ENCODE peak calls at places on chromosome 1, in ten cellular contexts. One of them, this sample, is unnamed.
A peak's percentile ranks its signal among the peaks of the same experiment; 100 is the strongest.

GRCh38 chr1:20329793-20330542 is 39.3 kb downstream of the VWA5B1 start:
- DNase-seq in progenitor cell of endocrine pancreas: no peak
- DNase-seq in tibial artery: no peak
- DNase-seq in keratinocyte: no peak
- DNase-seq in psoas muscle: no peak
- DNase-seq in WTC11: peak; percentile 32
- DNase-seq in H1: no peak
- DNase-seq in MCF 10A: peak; percentile 23
- DNase-seq in suprapubic skin: no peak
- DNase-seq in CD8-positive, alpha-beta T cell: no peak
- DNase-seq in this sample: peak; percentile 3

GRCh38 chr1:92822907-92823306 is 8.9 kb upstream of the RPL5 start:
- DNase-seq in H1: no peak
- DNase-seq in WTC11: no peak
- DNase-seq in keratinocyte: no peak
- DNase-seq in psoas muscle: no peak
- DNase-seq in suprapubic skin: no peak
- DNase-seq in MCF 10A: no peak
- DNase-seq in progenitor cell of endocrine pancreas: no peak
- DNase-seq in CD8-positive, alpha-beta T cell: no peak
- DNase-seq in tibial artery: no peak
- DNase-seq in this sample: no peak

GRCh38 chr1:64687725-64688285 is 57.1 kb upstream of the RAVER2 start:
- DNase-seq in CD8-positive, alpha-beta T cell: no peak
- DNase-seq in keratinocyte: no peak
- DNase-seq in H1: no peak
- DNase-seq in psoas muscle: peak; percentile 48
- DNase-seq in progenitor cell of endocrine pancreas: no peak
- DNase-seq in MCF 10A: peak; percentile 28
- DNase-seq in WTC11: no peak
- DNase-seq in suprapubic skin: no peak
- DNase-seq in tibial artery: peak; percentile 61
- DNase-seq in this sample: peak; percentile 73

GRCh38 chr1:50846224-50846839 is 113.7 kb downstream of the FAF1 start:
- DNase-seq in keratinocyte: no peak
- DNase-seq in psoas muscle: no peak
- DNase-seq in MCF 10A: no peak
- DNase-seq in tibial artery: no peak
- DNase-seq in suprapubic skin: no peak
- DNase-seq in H1: no peak
- DNase-seq in CD8-positive, alpha-beta T cell: no peak
- DNase-seq in WTC11: no peak
- DNase-seq in progenitor cell of endocrine pancreas: no peak
- DNase-seq in this sample: no peak

GRCh38 chr1:233172201-233172600 is 123.3 kb downstream of the PCNX2 start:
- DNase-seq in suprapubic skin: no peak
- DNase-seq in keratinocyte: no peak
- DNase-seq in CD8-positive, alpha-beta T cell: no peak
- DNase-seq in tibial artery: no peak
- DNase-seq in psoas muscle: no peak
- DNase-seq in MCF 10A: peak; percentile 49
- DNase-seq in progenitor cell of endocrine pancreas: no peak
- DNase-seq in WTC11: no peak
- DNase-seq in H1: no peak
- DNase-seq in this sample: peak; percentile 12

GRCh38 chr1:237709355-237709754 is 181.4 kb downstream of the ZP4 start:
- DNase-seq in suprapubic skin: no peak
- DNase-seq in H1: no peak
- DNase-seq in CD8-positive, alpha-beta T cell: no peak
- DNase-seq in WTC11: no peak
- DNase-seq in keratinocyte: no peak
- DNase-seq in tibial artery: no peak
- DNase-seq in psoas muscle: no peak
- DNase-seq in progenitor cell of endocrine pancreas: no peak
- DNase-seq in MCF 10A: no peak
- DNase-seq in this sample: no peak

GRCh38 chr1:226308166-226308722 is 720 bp downstream of the LIN9 start:
- DNase-seq in suprapubic skin: peak; percentile 67
- DNase-seq in tibial artery: no peak
- DNase-seq in keratinocyte: no peak
- DNase-seq in CD8-positive, alpha-beta T cell: no peak
- DNase-seq in MCF 10A: no peak
- DNase-seq in progenitor cell of endocrine pancreas: no peak
- DNase-seq in WTC11: no peak
- DNase-seq in psoas muscle: no peak
- DNase-seq in H1: no peak
- DNase-seq in this sample: no peak

GRCh38 chr1:16420719-16421118 is 16.5 kb downstream of the SPATA21 start:
- DNase-seq in keratinocyte: no peak
- DNase-seq in suprapubic skin: no peak
- DNase-seq in H1: no peak
- DNase-seq in CD8-positive, alpha-beta T cell: peak; percentile 8
- DNase-seq in WTC11: no peak
- DNase-seq in MCF 10A: no peak
- DNase-seq in tibial artery: no peak
- DNase-seq in psoas muscle: no peak
- DNase-seq in progenitor cell of endocrine pancreas: no peak
- DNase-seq in this sample: no peak

GRCh38 chr1:59768752-59769411 is 45.9 kb upstream of the HOOK1 start:
- DNase-seq in suprapubic skin: no peak
- DNase-seq in keratinocyte: no peak
- DNase-seq in psoas muscle: no peak
- DNase-seq in MCF 10A: no peak
- DNase-seq in CD8-positive, alpha-beta T cell: no peak
- DNase-seq in progenitor cell of endocrine pancreas: no peak
- DNase-seq in H1: no peak
- DNase-seq in WTC11: no peak
- DNase-seq in tibial artery: no peak
- DNase-seq in this sample: peak; percentile 87

GRCh38 chr1:99682291-99682751 is 36.4 kb downstream of the PALMD start:
- DNase-seq in suprapubic skin: no peak
- DNase-seq in tibial artery: no peak
- DNase-seq in psoas muscle: no peak
- DNase-seq in WTC11: no peak
- DNase-seq in progenitor cell of endocrine pancreas: no peak
- DNase-seq in CD8-positive, alpha-beta T cell: no peak
- DNase-seq in MCF 10A: peak; percentile 90
- DNase-seq in keratinocyte: no peak
- DNase-seq in H1: no peak
- DNase-seq in this sample: peak; percentile 83

GRCh38 chr1:99677416-99677815 is 31.5 kb downstream of the PALMD start:
- DNase-seq in CD8-positive, alpha-beta T cell: no peak
- DNase-seq in MCF 10A: no peak
- DNase-seq in tibial artery: no peak
- DNase-seq in psoas muscle: no peak
- DNase-seq in suprapubic skin: no peak
- DNase-seq in WTC11: no peak
- DNase-seq in progenitor cell of endocrine pancreas: no peak
- DNase-seq in keratinocyte: no peak
- DNase-seq in H1: no peak
- DNase-seq in this sample: no peak

GRCh38 chr1:99685516-99686180 is 39.7 kb downstream of the PALMD start:
- DNase-seq in H1: peak; percentile 13
- DNase-seq in CD8-positive, alpha-beta T cell: no peak
- DNase-seq in MCF 10A: peak; percentile 92
- DNase-seq in progenitor cell of endocrine pancreas: peak; percentile 34
- DNase-seq in keratinocyte: peak; percentile 25
- DNase-seq in suprapubic skin: peak; percentile 92
- DNase-seq in tibial artery: peak; percentile 87
- DNase-seq in WTC11: peak; percentile 64
- DNase-seq in psoas muscle: peak; percentile 94
- DNase-seq in this sample: peak; percentile 76

GRCh38 chr1:99680258-99680657 is 34.3 kb downstream of the PALMD start:
- DNase-seq in progenitor cell of endocrine pancreas: no peak
- DNase-seq in suprapubic skin: no peak
- DNase-seq in H1: no peak
- DNase-seq in CD8-positive, alpha-beta T cell: no peak
- DNase-seq in WTC11: no peak
- DNase-seq in psoas muscle: no peak
- DNase-seq in tibial artery: no peak
- DNase-seq in MCF 10A: peak; percentile 47
- DNase-seq in keratinocyte: no peak
- DNase-seq in this sample: peak; percentile 69

DNA sequence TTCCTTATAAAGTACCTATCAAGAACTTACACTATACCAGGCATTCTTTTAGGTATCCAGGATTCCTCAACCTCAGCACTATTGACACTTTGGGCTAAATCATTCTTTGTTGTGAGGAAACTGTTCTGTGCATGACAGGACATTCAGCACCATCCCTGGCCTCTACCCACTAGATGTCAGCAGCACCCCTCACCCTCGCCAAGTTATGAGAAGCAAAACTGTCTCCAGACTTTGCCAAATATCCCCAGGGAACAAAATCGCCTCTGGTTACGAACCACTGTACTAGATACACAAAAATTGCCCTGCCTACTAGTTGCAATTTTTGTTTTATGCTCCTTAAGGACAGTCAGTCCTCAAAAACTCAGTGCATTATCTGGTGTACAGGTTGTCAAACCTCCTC is 35.7 kb downstream of the PALMD start:
- DNase-seq in tibial artery: no peak
- DNase-seq in suprapubic skin: no peak
- DNase-seq in CD8-positive, alpha-beta T cell: no peak
- DNase-seq in keratinocyte: no peak
- DNase-seq in H1: no peak
- DNase-seq in MCF 10A: peak; percentile 81
- DNase-seq in WTC11: no peak
- DNase-seq in progenitor cell of endocrine pancreas: no peak
- DNase-seq in psoas muscle: no peak
- DNase-seq in this sample: no peak
- TF ChIP-seq CTCF in tibial artery: no peak
- TF ChIP-seq CTCF in suprapubic skin: no peak
- TF ChIP-seq CTCF in CD8-positive, alpha-beta T cell: no peak
- TF ChIP-seq CTCF in keratinocyte: no peak
- TF ChIP-seq CTCF in H1: peak; percentile 14
- TF ChIP-seq CTCF in MCF 10A: no peak
- TF ChIP-seq CTCF in WTC11: no peak
- TF ChIP-seq CTCF in progenitor cell of endocrine pancreas: no peak
- TF ChIP-seq CTCF in psoas muscle: no peak
- TF ChIP-seq CTCF in this sample: no peak

DNA sequence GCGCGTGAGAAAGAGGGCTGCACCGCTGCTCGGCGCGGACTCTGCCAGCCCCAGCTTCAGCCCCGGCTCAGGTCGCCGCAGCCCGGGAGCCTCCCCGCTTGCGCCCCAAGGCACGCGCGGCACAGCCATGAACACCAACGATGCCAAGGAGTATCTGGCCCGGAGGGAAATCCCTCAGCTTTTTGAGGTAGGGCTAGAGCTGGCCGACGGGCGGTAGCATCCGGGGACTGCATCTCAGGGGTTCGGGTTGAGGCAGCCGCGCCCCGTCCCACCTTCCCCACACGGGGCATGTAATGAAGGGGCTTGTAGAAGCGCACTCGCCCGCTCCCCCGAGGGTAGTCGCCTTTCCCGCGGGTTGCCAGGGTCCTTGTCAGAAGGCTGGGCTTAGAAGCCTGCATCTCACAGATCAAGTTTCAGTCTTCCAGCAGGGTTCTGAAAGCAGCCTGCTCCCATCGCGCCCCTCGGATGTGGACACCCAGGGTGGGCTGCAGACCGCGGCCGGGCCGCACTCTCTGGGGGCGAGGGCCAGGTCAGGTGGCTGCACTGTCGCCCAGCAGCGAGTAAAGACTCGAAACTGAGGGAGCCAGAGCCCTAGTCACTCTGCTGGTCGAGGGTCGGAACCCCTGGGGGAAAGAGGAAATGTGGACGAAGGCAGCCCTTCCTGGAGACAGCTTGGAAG is 507 bp downstream of the AK5 start:
- DNase-seq in suprapubic skin: peak; percentile 58
- DNase-seq in keratinocyte: no peak
- DNase-seq in MCF 10A: peak; percentile 30
- DNase-seq in progenitor cell of endocrine pancreas: no peak
- DNase-seq in tibial artery: no peak
- DNase-seq in WTC11: peak; percentile 45
- DNase-seq in psoas muscle: no peak
- DNase-seq in H1: no peak
- DNase-seq in CD8-positive, alpha-beta T cell: no peak
- DNase-seq in this sample: no peak
- TF ChIP-seq CTCF in suprapubic skin: no peak
- TF ChIP-seq CTCF in keratinocyte: no peak
- TF ChIP-seq CTCF in MCF 10A: no peak
- TF ChIP-seq CTCF in progenitor cell of endocrine pancreas: no peak
- TF ChIP-seq CTCF in tibial artery: no peak
- TF ChIP-seq CTCF in WTC11: no peak
- TF ChIP-seq CTCF in psoas muscle: no peak
- TF ChIP-seq CTCF in H1: no peak
- TF ChIP-seq CTCF in CD8-positive, alpha-beta T cell: no peak
- TF ChIP-seq CTCF in this sample: no peak

GRCh38 chr1:54792686-54793282 is 8.3 kb downstream of the TTC22 start:
- DNase-seq in CD8-positive, alpha-beta T cell: no peak
- DNase-seq in suprapubic skin: no peak
- DNase-seq in keratinocyte: no peak
- DNase-seq in psoas muscle: peak; percentile 27
- DNase-seq in progenitor cell of endocrine pancreas: no peak
- DNase-seq in MCF 10A: no peak
- DNase-seq in tibial artery: no peak
- DNase-seq in H1: no peak
- DNase-seq in WTC11: no peak
- DNase-seq in this sample: no peak

GRCh38 chr1:54794401-54795099 is 6.6 kb downstream of the TTC22 start:
- DNase-seq in WTC11: no peak
- DNase-seq in H1: no peak
- DNase-seq in CD8-positive, alpha-beta T cell: no peak
- DNase-seq in MCF 10A: no peak
- DNase-seq in progenitor cell of endocrine pancreas: no peak
- DNase-seq in psoas muscle: no peak
- DNase-seq in suprapubic skin: no peak
- DNase-seq in keratinocyte: no peak
- DNase-seq in tibial artery: no peak
- DNase-seq in this sample: peak; percentile 68

GRCh38 chr1:54795100-54795665 is 5.9 kb downstream of the TTC22 start:
- DNase-seq in MCF 10A: no peak
- DNase-seq in psoas muscle: peak; percentile 4
- DNase-seq in progenitor cell of endocrine pancreas: no peak
- DNase-seq in tibial artery: no peak
- DNase-seq in WTC11: no peak
- DNase-seq in H1: no peak
- DNase-seq in suprapubic skin: no peak
- DNase-seq in keratinocyte: no peak
- DNase-seq in CD8-positive, alpha-beta T cell: no peak
- DNase-seq in this sample: no peak

GRCh38 chr1:54788462-54788861 is 12.7 kb downstream of the TTC22 start:
- DNase-seq in MCF 10A: no peak
- DNase-seq in CD8-positive, alpha-beta T cell: no peak
- DNase-seq in keratinocyte: no peak
- DNase-seq in WTC11: no peak
- DNase-seq in progenitor cell of endocrine pancreas: no peak
- DNase-seq in H1: no peak
- DNase-seq in psoas muscle: no peak
- DNase-seq in suprapubic skin: no peak
- DNase-seq in tibial artery: no peak
- DNase-seq in this sample: no peak

GRCh38 chr1:54791880-54792522 is 9.1 kb downstream of the TTC22 start:
- DNase-seq in suprapubic skin: no peak
- DNase-seq in tibial artery: no peak
- DNase-seq in CD8-positive, alpha-beta T cell: no peak
- DNase-seq in keratinocyte: no peak
- DNase-seq in progenitor cell of endocrine pancreas: no peak
- DNase-seq in psoas muscle: no peak
- DNase-seq in MCF 10A: peak; percentile 55
- DNase-seq in H1: no peak
- DNase-seq in WTC11: peak; percentile 88
- DNase-seq in this sample: no peak
- TF ChIP-seq CTCF in suprapubic skin: no peak
- TF ChIP-seq CTCF in tibial artery: no peak
- TF ChIP-seq CTCF in CD8-positive, alpha-beta T cell: peak; percentile 39
- TF ChIP-seq CTCF in keratinocyte: peak; percentile 76
- TF ChIP-seq CTCF in progenitor cell of endocrine pancreas: peak; percentile 71
- TF ChIP-seq CTCF in psoas muscle: peak; percentile 33
- TF ChIP-seq CTCF in MCF 10A: peak; percentile 64
- TF ChIP-seq CTCF in H1: peak; percentile 62
- TF ChIP-seq CTCF in WTC11: peak; percentile 91
- TF ChIP-seq CTCF in this sample: peak; percentile 56

GRCh38 chr1:151968791-151969399 is 24.8 kb downstream of the S100A10 start:
- DNase-seq in CD8-positive, alpha-beta T cell: no peak
- DNase-seq in keratinocyte: no peak
- DNase-seq in progenitor cell of endocrine pancreas: no peak
- DNase-seq in suprapubic skin: no peak
- DNase-seq in WTC11: no peak
- DNase-seq in H1: no peak
- DNase-seq in tibial artery: no peak
- DNase-seq in psoas muscle: no peak
- DNase-seq in MCF 10A: peak; percentile 56
- DNase-seq in this sample: no peak
- TF ChIP-seq CTCF in CD8-positive, alpha-beta T cell: no peak
- TF ChIP-seq CTCF in keratinocyte: no peak
- TF ChIP-seq CTCF in progenitor cell of endocrine pancreas: no peak
- TF ChIP-seq CTCF in suprapubic skin: no peak
- TF ChIP-seq CTCF in WTC11: no peak
- TF ChIP-seq CTCF in H1: no peak
- TF ChIP-seq CTCF in tibial artery: no peak
- TF ChIP-seq CTCF in psoas muscle: no peak
- TF ChIP-seq CTCF in MCF 10A: peak; percentile 18
- TF ChIP-seq CTCF in this sample: peak; percentile 9